ENCODE peak calls at places on chromosomes 12 and 14, in ten cellular contexts. Y is NB4, G is H1, A is A549, N is SK-N-SH, Z is WTC11, C is HepG2, U is HCT116, P is K562, T is GM12878. H is an unnamed sample.

GRCh38 chr14:73241481-73242165 is 4.3 kb downstream of the PAPLN start:
- DNase-seq in C (no peak), T (no peak), A (no peak), P (no peak), U (no peak), G (peak), Z (no peak), Y (no peak), N (peak), H (no peak)

GRCh38 chr12:113159937-113160336 is 10.4 kb downstream of the CFAP73 start:
- DNase-seq in G (no peak), A (no peak), P (no peak), T (no peak), C (no peak), U (no peak), N (no peak), Y (no peak), Z (no peak), H (no peak)

GRCh38 chr14:104286496-104286895 is 148.1 kb downstream of the KIF26A start:
- DNase-seq in T (no peak), A (no peak), P (no peak), G (no peak), N (no peak), Y (no peak), C (no peak), U (no peak), Z (no peak), H (no peak)

GRCh38 chr14:91395466-91395865 is 22.2 kb downstream of the CCDC88C start:
- DNase-seq in C (no peak), P (no peak), Z (no peak), A (no peak), U (no peak), Y (no peak), G (peak), T (no peak), N (no peak), H (no peak)

GRCh38 chr12:26028953-26029740 is 70.7 kb downstream of the RASSF8 start:
- DNase-seq in G (no peak), N (peak), U (peak), P (peak), T (no peak), A (peak), Z (no peak), C (peak), Y (peak), H (peak)

GRCh38 chr14:20489093-20489994 is 16.0 kb upstream of the RNASE10 start:
- DNase-seq in N (no peak), Z (no peak), P (no peak), C (peak), G (no peak), A (no peak), T (peak), U (no peak), Y (peak), H (no peak)

GRCh38 chr12:6096527-6096926 is 27.9 kb downstream of the VWF start:
- DNase-seq in P (no peak), G (no peak), C (no peak), Z (no peak), A (no peak), Y (peak), T (no peak), U (no peak), N (no peak), H (no peak)

GRCh38 chr14:63483315-63483714 is 59.9 kb downstream of the PPP2R5E start:
- DNase-seq in A (no peak), P (no peak), U (no peak), N (no peak), G (no peak), Z (no peak), Y (no peak), C (no peak), T (no peak), H (no peak)

GRCh38 chr12:49049566-49050224 is 10.9 kb downstream of the KMT2D start:
- DNase-seq in N (no peak), G (no peak), C (no peak), Z (no peak), T (no peak), U (no peak), P (no peak), Y (no peak), A (peak), H (peak)

GRCh38 chr14:95981939-95982338 is 57.2 kb upstream of the C14orf132 start:
- DNase-seq in P (no peak), Z (no peak), A (no peak), Y (no peak), N (no peak), T (no peak), G (no peak), U (no peak), C (peak), H (no peak)

GRCh38 chr14:40920380-40920779 is 686.3 kb upstream of the LRFN5 start:
- DNase-seq in Z (no peak), T (no peak), N (no peak), P (no peak), Y (no peak), G (no peak), C (no peak), A (no peak), U (no peak), H (no peak)

GRCh38 chr12:7289743-7290142 is 14.1 kb upstream of the ACSM4 start:
- DNase-seq in U (peak), G (no peak), P (no peak), Z (no peak), Y (peak), C (no peak), N (no peak), A (no peak), T (no peak), H (no peak)

GRCh38 chr12:53676715-53677611 is 1.1 kb upstream of the ATP5MC2 start:
- DNase-seq in Z (peak), N (no peak), T (no peak), A (no peak), P (no peak), U (no peak), Y (no peak), G (peak), C (no peak), H (peak)

DNA sequence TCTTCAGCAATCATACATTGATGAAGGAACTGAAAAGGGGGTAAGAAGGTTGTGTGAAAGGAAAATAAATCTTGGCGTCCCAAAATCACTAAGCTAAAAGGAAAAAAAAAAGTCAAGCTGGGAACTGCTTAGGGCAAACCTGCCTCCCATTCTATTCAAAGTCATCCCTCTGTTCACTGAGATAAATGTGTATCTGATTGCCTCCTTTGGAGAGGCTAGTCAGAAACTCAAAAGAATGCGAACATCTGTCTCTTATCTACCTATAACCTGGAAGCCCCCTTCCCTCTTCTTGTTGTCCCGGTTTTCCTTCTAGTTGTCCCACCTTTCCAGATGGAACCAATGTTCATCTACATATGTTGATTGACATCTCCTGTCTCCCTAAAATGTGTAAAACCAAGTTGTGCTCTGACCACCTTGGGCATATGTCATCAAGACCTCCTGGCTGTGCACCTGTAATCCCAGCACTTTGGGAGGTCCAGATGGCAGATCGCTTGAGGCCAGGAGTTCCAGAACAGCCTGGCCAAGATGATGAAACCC is 53.1 kb downstream of the RESF1 start:
- DNase-seq in Y (no peak), N (no peak), P (no peak), C (no peak), A (no peak), U (no peak), Z (no peak), T (no peak), G (no peak), H (no peak)
- TF ChIP-seq MAX in Y (no peak), N (no peak), P (no peak), C (no peak), A (no peak), U (no peak), Z (no peak), T (no peak), G (no peak), H (no peak)

DNA sequence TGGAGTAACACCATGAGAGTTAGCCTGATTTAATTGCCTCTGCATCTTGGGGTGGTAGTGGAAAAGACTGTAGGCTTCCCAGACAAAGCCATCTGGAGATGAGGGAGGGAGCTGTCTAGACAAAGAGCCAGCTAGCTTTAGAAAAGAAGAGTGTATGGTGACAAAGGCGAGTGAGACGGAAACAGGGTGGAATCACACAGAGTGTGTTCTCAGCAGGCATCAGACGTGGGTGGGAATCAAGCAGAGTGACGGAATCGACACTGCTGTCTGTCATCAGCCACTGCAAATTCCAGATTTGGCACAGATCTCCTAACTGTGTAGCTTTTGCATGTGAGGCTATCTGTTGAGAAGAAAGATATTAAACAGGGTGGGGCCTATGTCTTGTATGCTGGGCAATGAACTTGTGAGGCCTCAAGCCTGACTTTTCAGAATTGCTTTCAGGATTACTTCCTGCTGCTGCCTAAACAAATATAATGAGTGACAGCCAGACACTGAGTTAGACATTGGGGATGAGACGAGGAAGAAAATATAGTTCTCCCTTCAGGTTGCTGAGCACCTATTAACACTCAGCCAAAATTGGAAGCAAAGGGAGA is 236.5 kb upstream of the GRIP1 start:
- DNase-seq in P (no peak), U (no peak), G (no peak), Z (no peak), Y (no peak), N (no peak), A (no peak), C (no peak), T (no peak), H (no peak)
- TF ChIP-seq MAX in P (no peak), U (no peak), G (no peak), Z (no peak), Y (no peak), N (no peak), A (no peak), C (no peak), T (no peak), H (no peak)

GRCh38 chr12:74394647-74395046 is 143.0 kb upstream of the ATXN7L3B start:
- DNase-seq in Z (no peak), C (no peak), A (no peak), T (no peak), N (no peak), Y (no peak), P (no peak), U (no peak), G (no peak), H (no peak)
- TF ChIP-seq MAX in Z (no peak), C (no peak), A (no peak), T (no peak), N (no peak), Y (no peak), P (no peak), U (no peak), G (no peak), H (no peak)

DNA sequence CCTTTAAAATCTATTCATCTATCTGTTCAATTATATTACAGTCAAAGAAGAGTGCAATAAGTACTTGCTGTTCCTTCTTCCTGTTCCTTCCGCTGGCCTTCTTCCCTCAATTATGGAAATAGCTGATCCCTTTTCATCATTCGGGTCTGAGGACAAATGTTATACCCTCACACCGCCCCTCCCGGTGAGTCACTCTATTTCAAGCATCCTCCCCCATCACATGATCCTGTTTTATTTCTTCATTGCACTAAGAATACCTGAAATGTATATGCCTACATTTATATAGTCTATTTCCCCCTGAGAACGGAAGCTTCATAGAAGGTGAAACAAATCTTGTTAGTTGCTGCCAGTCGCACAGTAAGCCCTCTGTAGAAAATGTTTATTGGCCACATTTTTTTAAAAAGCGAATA is 2.5 kb downstream of the SLC38A1 start:
- DNase-seq in Y (peak), U (no peak), C (no peak), A (peak), Z (no peak), G (no peak), N (peak), T (no peak), P (peak), H (peak)
- TF ChIP-seq MAX in Y (no peak), U (no peak), C (no peak), A (no peak), Z (no peak), G (no peak), N (no peak), T (no peak), P (no peak), H (no peak)

DNA sequence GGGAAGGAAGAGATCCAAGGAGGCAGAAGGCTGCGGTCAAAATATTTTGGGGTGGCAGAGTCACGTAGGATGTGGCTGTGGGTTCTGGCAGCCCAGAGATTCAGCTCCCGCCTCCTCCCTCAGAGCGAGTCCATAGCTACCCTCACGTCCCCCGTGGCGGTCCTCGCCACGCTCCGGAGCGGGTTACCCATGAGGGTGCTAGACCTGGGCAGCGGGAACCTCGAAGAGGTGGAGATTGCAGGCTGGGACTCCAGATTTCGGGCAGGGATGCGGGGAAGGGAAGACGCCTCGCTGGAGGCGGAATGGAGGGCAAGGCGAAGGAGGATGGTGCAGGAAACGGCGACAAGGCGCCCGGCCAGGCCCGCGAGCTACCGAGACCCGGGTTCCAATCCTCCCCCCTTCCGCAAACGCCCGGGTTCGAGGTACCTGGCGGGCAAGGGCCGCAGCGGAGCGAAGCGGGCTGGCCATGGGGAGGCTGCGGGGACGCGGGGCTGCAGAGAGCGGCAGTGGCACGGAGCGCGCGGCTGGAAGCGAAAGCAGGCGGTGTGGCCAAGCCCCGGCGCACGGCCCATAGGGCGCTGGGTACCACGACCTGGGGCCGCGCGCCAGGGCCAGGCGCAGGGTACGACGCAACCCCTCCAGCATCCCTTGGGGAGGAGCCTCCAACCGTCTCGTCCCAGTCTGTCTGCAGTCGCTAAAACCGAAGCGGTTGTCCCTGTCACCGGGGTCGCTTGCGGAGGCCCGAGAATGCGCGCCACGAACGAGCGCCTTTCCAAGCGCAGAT is 46.2 kb downstream of the BCAT1 start:
- DNase-seq in T (no peak), Z (peak), G (peak), A (no peak), Y (no peak), U (no peak), N (no peak), C (no peak), P (no peak), H (no peak)
- TF ChIP-seq MAX in T (no peak), Z (peak), G (peak), A (no peak), Y (no peak), U (no peak), N (no peak), C (no peak), P (no peak), H (no peak)

GRCh38 chr12:42565001-42565400 is 24.5 kb downstream of the PRICKLE1 start:
- DNase-seq in G (peak), Y (no peak), T (no peak), A (no peak), U (no peak), C (no peak), Z (no peak), N (no peak), P (no peak), H (no peak)

GRCh38 chr12:42568952-42569916 is 20.3 kb downstream of the PRICKLE1 start:
- DNase-seq in T (peak), G (no peak), C (peak), N (no peak), U (peak), A (no peak), Y (peak), Z (no peak), P (peak), H (peak)

GRCh38 chr12:42570076-42570475 is 19.5 kb downstream of the PRICKLE1 start:
- DNase-seq in C (no peak), Z (no peak), N (no peak), G (no peak), Y (no peak), T (no peak), A (no peak), U (no peak), P (no peak), H (no peak)

GRCh38 chr12:42564540-42564939 is 25.0 kb downstream of the PRICKLE1 start:
- DNase-seq in T (no peak), Y (no peak), P (no peak), Z (no peak), C (no peak), N (no peak), A (no peak), U (no peak), G (no peak), H (no peak)

GRCh38 chr12:42565633-42566032 is 23.9 kb downstream of the PRICKLE1 start:
- DNase-seq in P (peak), N (no peak), Z (no peak), T (no peak), A (no peak), G (peak), C (no peak), U (no peak), Y (no peak), H (peak)
- TF ChIP-seq MAX in P (no peak), N (no peak), Z (no peak), T (no peak), A (no peak), G (no peak), C (no peak), U (no peak), Y (no peak), H (no peak)

GRCh38 chr12:78004451-78005093 is 173.9 kb downstream of the NAV3 start:
- DNase-seq in A (no peak), C (no peak), P (no peak), Y (peak), T (no peak), G (no peak), Z (no peak), U (no peak), N (no peak), H (no peak)
- TF ChIP-seq MAX in A (no peak), C (no peak), P (no peak), Y (no peak), T (no peak), G (no peak), Z (no peak), U (no peak), N (no peak), H (no peak)

GRCh38 chr12:95997276-95997675 is 1.1 kb upstream of the HAL start:
- DNase-seq in G (no peak), P (no peak), U (no peak), Z (no peak), T (no peak), N (no peak), A (no peak), Y (no peak), C (no peak), H (no peak)

GRCh38 chr12:95996034-95996658 is at the start of gene HAL:
- DNase-seq in U (no peak), C (peak), A (no peak), Y (peak), N (no peak), P (no peak), T (no peak), Z (no peak), G (no peak), H (no peak)

GRCh38 chr12:95999484-95999883 is 3.3 kb upstream of the HAL start:
- DNase-seq in P (no peak), T (no peak), Y (no peak), Z (no peak), C (no peak), U (no peak), A (no peak), N (no peak), G (no peak), H (no peak)

GRCh38 chr12:95998611-95999300 is 2.6 kb upstream of the HAL start:
- DNase-seq in Z (peak), N (peak), T (peak), C (peak), A (peak), U (peak), P (peak), G (no peak), Y (peak), H (peak)

GRCh38 chr12:95997911-95998510 is 1.9 kb upstream of the HAL start:
- DNase-seq in C (peak), T (no peak), Y (peak), A (no peak), P (no peak), U (no peak), G (no peak), Z (no peak), N (no peak), H (no peak)
- TF ChIP-seq MAX in C (no peak), T (no peak), Y (no peak), A (no peak), P (no peak), U (no peak), G (no peak), Z (no peak), N (no peak), H (no peak)